ENCODE peak calls at places on chromosome 13, in eight cellular contexts. M, C, G, V, D, X, U and W are unnamed samples.

GRCh38 chr13:43686557-43686956 is 100.2 kb downstream of the ENOX1 start:
- DNase-seq in M (peak; percentile 76), C (no peak), G (peak; percentile 38), V (no peak), D (no peak), X (no peak), U (no peak), W (no peak)

GRCh38 chr13:72651196-72651595 is 76.2 kb downstream of the MZT1 start:
- DNase-seq in M (no peak), C (peak; percentile 50), G (no peak), V (no peak), D (no peak), X (no peak), U (peak; percentile 58), W (no peak)

GRCh38 chr13:63393112-63393511 is 1977.5 kb upstream of the PCDH20 start:
- DNase-seq in M (no peak), C (peak; percentile 3), G (no peak), V (no peak), D (no peak), X (no peak), U (no peak), W (no peak)

GRCh38 chr13:80871481-80871880 is 530.6 kb upstream of the SPRY2 start:
- DNase-seq in M (peak; percentile 59), C (no peak), G (no peak), V (no peak), D (no peak), X (no peak), U (no peak), W (no peak)

GRCh38 chr13:51804295-51805172 is 571 bp upstream of the DHRS12 start:
- DNase-seq in M (no peak), C (no peak), G (peak; percentile 56), V (no peak), D (no peak), X (peak; percentile 48), U (no peak), W (no peak)

GRCh38 chr13:66965146-66965545 is 265.0 kb downstream of the PCDH9 start:
- DNase-seq in M (no peak), C (no peak), G (no peak), V (no peak), D (no peak), X (no peak), U (no peak), W (no peak)

GRCh38 chr13:32234914-32235313 is 80.2 kb downstream of the ZAR1L start:
- DNase-seq in M (no peak), C (no peak), G (no peak), V (no peak), D (no peak), X (no peak), U (no peak), W (no peak)

GRCh38 chr13:44921931-44922758 is 67.1 kb downstream of the NUFIP1 start:
- DNase-seq in M (peak; percentile 100), C (no peak), G (peak; percentile 32), V (no peak), D (no peak), X (peak; percentile 75), U (no peak), W (no peak)

GRCh38 chr13:71722206-71722605 is 144.8 kb downstream of the DACH1 start:
- DNase-seq in M (peak; percentile 22), C (no peak), G (no peak), V (no peak), D (no peak), X (no peak), U (no peak), W (no peak)

GRCh38 chr13:108777421-108778420 is 148.3 kb downstream of the MYO16 start:
- DNase-seq in M (no peak), C (peak; percentile 45), G (no peak), V (no peak), D (no peak), X (no peak), U (peak; percentile 13), W (no peak)

DNA sequence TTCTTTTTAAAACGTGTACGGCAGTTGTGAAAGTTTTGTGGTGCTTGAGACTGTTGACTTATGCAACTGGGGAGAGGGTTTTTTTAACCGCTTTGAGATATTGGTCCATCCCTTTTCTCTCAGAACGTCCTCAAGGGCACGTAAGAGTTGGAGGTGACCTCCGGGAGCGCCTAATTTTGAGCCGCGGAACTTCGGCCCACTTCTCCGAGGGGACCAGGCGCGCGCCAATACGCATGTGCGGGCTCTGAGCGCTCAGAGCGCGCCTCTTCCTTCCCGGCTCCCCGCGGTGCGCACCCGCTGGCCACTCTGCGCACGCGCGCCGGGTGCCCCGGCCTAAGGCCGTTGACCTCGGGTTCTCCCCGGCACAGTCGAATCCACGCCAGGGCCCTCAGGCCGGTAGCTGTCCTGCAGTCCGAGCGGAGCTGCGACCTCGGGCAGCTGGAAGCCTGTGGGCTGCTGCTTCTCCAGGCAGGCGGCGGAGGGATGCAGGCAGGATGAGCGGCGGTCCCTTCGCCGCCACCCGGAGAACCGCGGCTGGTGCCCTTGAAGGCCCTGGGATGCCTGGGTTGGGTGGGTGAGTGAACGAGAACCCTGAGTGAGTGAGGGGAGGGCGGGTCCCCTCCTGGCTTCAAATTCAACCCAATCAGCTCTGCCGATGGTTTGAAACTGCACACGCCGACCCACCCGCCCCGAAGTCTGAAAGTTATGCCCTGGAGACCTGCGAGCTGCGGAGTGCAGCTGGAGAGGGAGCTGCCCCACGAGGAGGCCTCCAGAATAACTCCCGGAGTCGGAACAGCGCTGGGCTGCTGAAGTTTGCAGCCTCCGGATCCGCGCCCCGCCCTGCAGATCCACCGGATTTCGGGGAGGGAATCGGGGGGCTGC is 7.3 kb downstream of the POU4F1 start:
- DNase-seq in M (no peak), C (peak; percentile 75), G (no peak), V (no peak), D (peak; percentile 69), X (no peak), U (peak; percentile 81), W (no peak)
- H3K4me1 ChIP-seq in M (peaks cover 3% of the 10 kb centered on the region), C (peaks cover 66% of the 10 kb centered on the region), G (peaks cover 9% of the 10 kb centered on the region), V (peaks cover 9% of the 10 kb centered on the region), D (no peaks in the 10 kb centered on the region), X (peaks cover 5% of the 10 kb centered on the region), U (peaks cover 21% of the 10 kb centered on the region), W (peaks cover 19% of the 10 kb centered on the region)

GRCh38 chr13:113466321-113466836 is 13.1 kb upstream of the ADPRHL1 start:
- DNase-seq in M (no peak), C (no peak), G (no peak), V (no peak), D (no peak), X (no peak), U (no peak), W (no peak)

GRCh38 chr13:113468029-113468428 is 14.7 kb upstream of the ADPRHL1 start:
- DNase-seq in M (no peak), C (no peak), G (no peak), V (no peak), D (no peak), X (no peak), U (no peak), W (no peak)

GRCh38 chr13:113468461-113469147 is 15.3 kb upstream of the ADPRHL1 start:
- DNase-seq in M (no peak), C (no peak), G (no peak), V (no peak), D (no peak), X (no peak), U (peak; percentile 68), W (no peak)

GRCh38 chr13:113464476-113464875 is 11.2 kb upstream of the ADPRHL1 start:
- DNase-seq in M (no peak), C (no peak), G (no peak), V (no peak), D (no peak), X (no peak), U (no peak), W (no peak)

DNA sequence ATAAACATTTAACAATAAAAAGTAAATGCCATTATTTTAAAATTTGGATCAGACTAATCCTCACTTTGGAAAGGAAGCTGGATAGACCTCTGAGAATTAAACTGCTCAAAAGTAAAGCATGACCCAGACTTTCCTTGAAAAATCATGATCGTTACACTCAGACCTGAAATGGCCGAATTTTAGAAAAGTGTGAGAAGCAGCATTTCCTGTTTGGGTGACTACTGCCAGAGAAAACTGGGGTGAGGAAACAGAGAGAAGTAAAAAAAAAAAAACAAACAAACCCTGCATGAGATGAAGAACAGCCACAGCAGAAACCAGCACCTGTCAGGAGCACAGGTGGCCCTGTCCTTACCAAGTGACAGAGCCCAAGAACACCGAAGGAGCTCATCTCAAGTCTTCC is 12.0 kb upstream of the ADPRHL1 start:
- DNase-seq in M (no peak), C (no peak), G (no peak), V (no peak), D (no peak), X (no peak), U (no peak), W (no peak)
- H3K27ac ChIP-seq in M (no peak overlapping the region), C (no peak overlapping the region), G (no peak overlapping the region), V (no peak overlapping the region), D (no peak overlapping the region), X (no peak overlapping the region), U (no peak overlapping the region), W (no peak overlapping the region)

GRCh38 chr13:40438022-40438692 is 228.3 kb downstream of the FOXO1 start:
- DNase-seq in M (no peak), C (no peak), G (no peak), V (no peak), D (no peak), X (no peak), U (no peak), W (no peak)
- TF ChIP-seq CTCF in M (no peak), C (no peak), G (no peak), V (no peak), D (no peak), X (no peak), U (no peak), W (no peak)

GRCh38 chr13:91579320-91579719 is 180.9 kb downstream of the GPC5 start:
- DNase-seq in M (no peak), C (no peak), G (no peak), V (no peak), D (no peak), X (no peak), U (no peak), W (no peak)
- H3K4me1 ChIP-seq in M (no peaks in the 10 kb centered on the region), C (no peaks in the 10 kb centered on the region), G (no peaks in the 10 kb centered on the region), V (no peaks in the 10 kb centered on the region), D (no peaks in the 10 kb centered on the region), X (no peaks in the 10 kb centered on the region), U (no peaks in the 10 kb centered on the region), W (no peaks in the 10 kb centered on the region)

DNA sequence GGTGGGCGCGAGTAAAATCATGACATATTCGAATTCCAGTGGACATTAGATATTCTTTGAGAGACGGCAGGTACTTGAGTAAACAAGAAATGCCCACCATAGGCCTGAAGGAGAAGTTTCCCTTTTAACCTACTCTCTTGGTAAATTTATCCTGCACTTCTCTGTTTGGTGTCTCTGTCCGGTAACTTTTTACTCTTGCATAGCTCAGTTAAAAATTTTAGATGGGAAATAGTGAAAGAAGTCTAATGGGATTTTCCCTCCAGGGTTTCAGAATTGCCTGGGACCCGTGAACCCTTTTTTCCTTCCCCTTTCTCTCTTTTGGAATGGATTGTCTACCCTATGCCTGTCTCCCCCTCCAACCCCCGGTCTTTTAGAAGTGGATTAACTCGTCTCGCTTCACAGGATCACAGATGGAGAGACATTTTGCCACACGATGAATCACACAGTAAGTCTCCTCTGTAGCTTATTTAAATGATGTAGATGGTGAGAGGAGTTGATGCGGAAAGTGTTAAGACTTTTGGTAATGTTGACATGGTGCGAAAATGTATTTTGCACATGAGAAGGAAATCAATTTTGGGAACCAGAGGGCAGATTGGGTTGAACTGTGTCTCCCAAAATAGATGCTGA is 511 bp upstream of the MIPEP start:
- DNase-seq in M (peak; percentile 15), C (peak; percentile 6), G (no peak), V (no peak), D (no peak), X (no peak), U (peak; percentile 46), W (no peak)
- H3K27ac ChIP-seq in M (peak overlapping the region; percentile 33), C (no peak overlapping the region), G (peak overlapping the region; percentile 94), V (peak overlapping the region; percentile 88), D (no peak overlapping the region), X (peak overlapping the region; percentile 84), U (no peak overlapping the region), W (peak overlapping the region; percentile 64)